ENCODE peak calls at places on chromosome 7, in five cellular contexts. Q is lower lobe of right lung, J is MCF 10A, C is IMR-90, M is heart left ventricle. H is an unnamed sample.

GRCh38 chr7:95395755-95396135 is 430 bp downstream of the PON3 start:
- DNase-seq in Q (no peak), J (no peak), C (no peak), M (no peak), H (no peak)

GRCh38 chr7:106071356-106071998 is 40.6 kb downstream of the SYPL1 start:
- DNase-seq in Q (peak; percentile 62), J (peak; percentile 81), C (no peak), M (no peak), H (no peak)

GRCh38 chr7:86966920-86967319 is 92.5 kb downstream of the ELAPOR2 start:
- DNase-seq in Q (no peak), J (no peak), C (no peak), M (no peak), H (no peak)

GRCh38 chr7:117127585-117128168 is 174.4 kb downstream of the ST7 start:
- DNase-seq in Q (no peak), J (peak; percentile 73), C (peak; percentile 72), M (no peak), H (peak; percentile 60)

GRCh38 chr7:29345590-29345989 is 151.0 kb downstream of the CHN2 start:
- DNase-seq in Q (peak; percentile 51), J (peak; percentile 43), C (no peak), M (no peak), H (no peak)

GRCh38 chr7:16905300-16906044 is 23.7 kb upstream of the AGR3 start:
- DNase-seq in Q (no peak), J (peak; percentile 28), C (peak; percentile 77), M (no peak), H (peak; percentile 17)

GRCh38 chr7:1144269-1144771 is 15.7 kb downstream of the ZFAND2A start:
- DNase-seq in Q (peak; percentile 49), J (peak; percentile 14), C (no peak), M (no peak), H (peak; percentile 12)

GRCh38 chr7:12091164-12091563 is 119.9 kb upstream of the TMEM106B start:
- DNase-seq in Q (no peak), J (no peak), C (no peak), M (no peak), H (no peak)

GRCh38 chr7:135211179-135211945 is at the start of gene WDR91:
- DNase-seq in Q (peak; percentile 96), J (peak; percentile 94), C (peak; percentile 85), M (peak; percentile 98), H (peak; percentile 87)

GRCh38 chr7:151017953-151018420 is 6.3 kb downstream of the ATG9B start:
- DNase-seq in Q (peak; percentile 79), J (peak; percentile 23), C (peak; percentile 25), M (peak; percentile 88), H (no peak)

GRCh38 chr7:129970816-129971215 is 18.1 kb upstream of the UBE2H start:
- DNase-seq in Q (no peak), J (peak; percentile 39), C (no peak), M (peak; percentile 37), H (no peak)

GRCh38 chr7:75945297-75946168 is 30.6 kb downstream of the POR start:
- DNase-seq in Q (peak; percentile 68), J (peak; percentile 54), C (peak; percentile 35), M (no peak), H (peak; percentile 46)

GRCh38 chr7:38163671-38164070 is 14.4 kb upstream of the STARD3NL start:
- DNase-seq in Q (no peak), J (no peak), C (no peak), M (no peak), H (no peak)

GRCh38 chr7:158353606-158354570 is 233.7 kb downstream of the PTPRN2 start:
- DNase-seq in Q (no peak), J (peak; percentile 56), C (no peak), M (no peak), H (peak; percentile 11)

GRCh38 chr7:139853576-139854511 is 24.8 kb downstream of the TBXAS1 start:
- DNase-seq in Q (no peak), J (peak; percentile 99), C (peak; percentile 83), M (no peak), H (peak; percentile 70)

GRCh38 chr7:95811846-95812445 is 39.6 kb downstream of the DYNC1I1 start:
- DNase-seq in Q (no peak), J (no peak), C (no peak), M (no peak), H (no peak)

GRCh38 chr7:96299496-96299895 is 22.4 kb downstream of the SLC25A13 start:
- DNase-seq in Q (no peak), J (no peak), C (no peak), M (no peak), H (no peak)

GRCh38 chr7:56493196-56493595 is 377.0 kb upstream of the NUPR2 start:
- DNase-seq in Q (no peak), J (no peak), C (no peak), M (no peak), H (no peak)

DNA sequence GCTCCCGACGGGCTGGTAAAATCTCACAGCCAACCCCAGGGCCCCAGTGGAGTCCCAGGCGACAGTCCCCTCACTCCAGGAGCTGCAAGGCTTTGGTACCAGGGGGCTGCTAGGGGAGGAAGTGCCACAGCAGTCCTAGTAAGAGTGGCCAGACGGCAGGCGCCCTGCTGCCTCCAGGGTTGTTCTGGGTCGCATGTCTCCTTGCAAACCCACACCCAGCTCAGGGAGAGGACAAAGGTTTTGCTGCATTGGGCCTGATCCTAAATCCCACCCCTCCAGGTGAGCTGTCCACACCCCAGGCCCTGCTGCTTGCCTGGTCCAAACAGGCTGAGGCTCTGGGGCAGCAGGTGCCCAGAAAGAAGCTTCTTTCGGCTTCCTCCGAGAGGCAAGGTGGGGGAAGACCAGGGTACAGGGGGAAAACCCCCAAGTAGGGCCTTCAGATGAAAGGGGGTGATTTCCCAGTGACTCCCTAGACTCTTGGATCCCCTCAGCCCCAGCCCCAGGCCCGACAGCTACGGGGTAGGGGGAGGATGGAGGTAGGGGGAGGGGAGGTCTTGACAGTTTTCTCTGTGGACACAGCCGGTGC is 4.2 kb upstream of the KCP start:
- DNase-seq in Q (no peak), J (no peak), C (no peak), M (no peak), H (no peak)
- TF ChIP-seq CTCF in Q (no peak), J (no peak), C (no peak), M (no peak), H (no peak)

GRCh38 chr7:100791881-100792666 is 35.2 kb downstream of the EPHB4 start:
- DNase-seq in Q (no peak), J (no peak), C (no peak), M (no peak), H (no peak)

GRCh38 chr7:100786323-100786722 is 41.0 kb downstream of the EPHB4 start:
- DNase-seq in Q (no peak), J (no peak), C (no peak), M (no peak), H (no peak)

GRCh38 chr7:100793806-100794660 is 33.3 kb downstream of the EPHB4 start:
- DNase-seq in Q (no peak), J (peak; percentile 54), C (peak; percentile 31), M (no peak), H (peak; percentile 7)

GRCh38 chr7:100785878-100786277 is 41.4 kb downstream of the EPHB4 start:
- DNase-seq in Q (no peak), J (no peak), C (no peak), M (no peak), H (no peak)

DNA sequence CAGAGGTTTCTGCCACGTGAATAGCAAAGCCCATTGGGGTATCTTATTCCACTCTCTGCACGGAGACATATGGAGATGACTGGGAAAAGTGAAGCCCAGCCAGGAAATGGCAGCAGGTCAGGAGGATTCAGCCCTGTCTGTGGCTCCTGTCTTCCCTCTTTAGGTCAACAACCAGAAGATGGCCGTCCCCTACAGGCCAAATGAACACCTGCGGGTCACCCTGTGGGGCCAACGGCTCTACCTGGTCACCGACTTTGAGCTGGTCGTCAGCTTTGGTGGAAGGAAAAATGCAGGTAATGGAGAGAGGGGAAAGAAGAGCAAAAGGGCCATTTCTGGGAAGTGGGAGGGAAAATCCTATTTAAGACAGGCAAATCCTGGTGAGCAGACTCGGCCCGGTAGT is 38.3 kb downstream of the EPHB4 start:
- DNase-seq in Q (no peak), J (no peak), C (no peak), M (no peak), H (no peak)
- TF ChIP-seq CTCF in Q (no peak), J (peak; percentile 16), C (no peak), M (no peak), H (peak; percentile 41)

GRCh38 chr7:65967361-65968155 is 14.5 kb downstream of the GUSB start:
- DNase-seq in Q (no peak), J (no peak), C (no peak), M (no peak), H (no peak)

GRCh38 chr7:65960351-65961074 is 21.5 kb downstream of the GUSB start:
- DNase-seq in Q (no peak), J (no peak), C (no peak), M (no peak), H (no peak)

GRCh38 chr7:65966167-65966566 is 15.8 kb downstream of the GUSB start:
- DNase-seq in Q (no peak), J (no peak), C (no peak), M (no peak), H (no peak)

GRCh38 chr7:65962033-65962432 is 20.0 kb downstream of the GUSB start:
- DNase-seq in Q (no peak), J (no peak), C (no peak), M (no peak), H (no peak)
- TF ChIP-seq CTCF in Q (no peak), J (no peak), C (no peak), M (no peak), H (no peak)

GRCh38 chr7:17941171-17941490 is 837 bp upstream of the SNX13 start:
- DNase-seq in Q (no peak), J (peak; percentile 26), C (no peak), M (no peak), H (no peak)
- TF ChIP-seq CTCF in Q (no peak), J (no peak), C (no peak), M (no peak), H (no peak)

GRCh38 chr7:31724696-31725095 is 37.7 kb downstream of the PPP1R17 start:
- DNase-seq in Q (no peak), J (peak; percentile 35), C (no peak), M (no peak), H (no peak)

GRCh38 chr7:31734456-31734855 is 47.4 kb downstream of the PPP1R17 start:
- DNase-seq in Q (no peak), J (peak; percentile 32), C (peak; percentile 23), M (no peak), H (peak; percentile 18)

GRCh38 chr7:31729195-31729804 is 42.3 kb downstream of the PPP1R17 start:
- DNase-seq in Q (no peak), J (no peak), C (no peak), M (no peak), H (no peak)
- TF ChIP-seq CTCF in Q (no peak), J (no peak), C (no peak), M (no peak), H (no peak)

GRCh38 chr7:107982918-107983389 is 20.0 kb downstream of the LAMB1 start:
- DNase-seq in Q (no peak), J (no peak), C (peak; percentile 57), M (no peak), H (no peak)
- TF ChIP-seq CTCF in Q (peak; percentile 25), J (no peak), C (no peak), M (peak; percentile 38), H (peak; percentile 54)